ENCODE peak calls at places on chromosome 20, in four cellular contexts. J is RWPE1, U is mammary epithelial cell, E is WTC11. H is an unnamed sample.

GRCh38 chr20:63106108-63106764 is 99.5 kb upstream of the BHLHE23 start:
- DNase-seq in J (no peak), E (no peak), U (no peak), H (no peak)

GRCh38 chr20:31813611-31814010 is 5.5 kb upstream of the MYLK2 start:
- DNase-seq in J (no peak), E (no peak), U (no peak), H (no peak)

GRCh38 chr20:31713312-31714049 is 9.2 kb downstream of the BCL2L1 start:
- DNase-seq in J (peak; percentile 95), U (peak; percentile 83), E (no peak), H (peak; percentile 79)

GRCh38 chr20:60255866-60256265 is 297.6 kb downstream of the CDH26 start:
- DNase-seq in E (no peak), U (no peak), J (no peak), H (no peak)

GRCh38 chr20:62894261-62894660 is 32.0 kb downstream of the DIDO1 start:
- DNase-seq in J (no peak), E (no peak), U (no peak), H (no peak)

GRCh38 chr20:23156170-23156841 is 70.2 kb upstream of the CD93 start:
- DNase-seq in J (peak; percentile 70), E (no peak), U (peak; percentile 74), H (no peak)

GRCh38 chr20:32911355-32911754 is 52.6 kb downstream of the EFCAB8 start:
- DNase-seq in E (no peak), J (no peak), U (no peak), H (no peak)

GRCh38 chr20:2507875-2508630 is 662 bp downstream of the ZNF343 start:
- DNase-seq in U (peak; percentile 32), E (no peak), J (peak; percentile 50), H (no peak)

GRCh38 chr20:41051426-41051825 is 22.8 kb downstream of the TOP1 start:
- DNase-seq in J (no peak), E (no peak), U (no peak), H (no peak)

GRCh38 chr20:19888269-19888669 is 128.9 kb upstream of the NAA20 start:
- DNase-seq in E (no peak), U (no peak), J (no peak), H (no peak)

GRCh38 chr20:19735446-19735845 is 22.6 kb upstream of the RIN2 start:
- DNase-seq in U (peak; percentile 95), J (peak; percentile 94), E (no peak), H (peak; percentile 40)

GRCh38 chr20:40286991-40287531 is 402.0 kb downstream of the MAFB start:
- DNase-seq in E (no peak), U (peak; percentile 91), J (peak; percentile 92), H (no peak)

GRCh38 chr20:33263784-33264183 is 19.2 kb upstream of the BPIFB1 start:
- DNase-seq in J (no peak), U (no peak), E (no peak), H (no peak)

GRCh38 chr20:46576774-46577395 is 26.4 kb upstream of the OCSTAMP start:
- DNase-seq in U (no peak), J (no peak), E (no peak), H (no peak)

GRCh38 chr20:34546751-34547181 is 11.8 kb upstream of the MAP1LC3A start:
- DNase-seq in J (no peak), U (no peak), E (no peak), H (no peak)

GRCh38 chr20:4837760-4838159 is 116.1 kb downstream of the PRND start:
- DNase-seq in E (no peak), J (no peak), U (no peak), H (no peak)

GRCh38 chr20:38870733-38871559 is 55.3 kb upstream of the FAM83D start:
- DNase-seq in J (peak; percentile 96), E (no peak), U (peak; percentile 44), H (no peak)

GRCh38 chr20:22425344-22426295 is 158.8 kb downstream of the FOXA2 start:
- DNase-seq in E (no peak), U (no peak), J (no peak), H (no peak)

GRCh38 chr20:54633374-54633773 is 158.0 kb downstream of the DOK5 start:
- DNase-seq in J (no peak), E (no peak), U (no peak), H (no peak)

GRCh38 chr20:37278966-37279590 is 10.4 kb upstream of the MANBAL start:
- DNase-seq in E (no peak), J (peak; percentile 73), U (peak; percentile 17), H (no peak)

GRCh38 chr20:4633780-4634179 is 87.9 kb upstream of the PRND start:
- DNase-seq in J (peak; percentile 51), E (no peak), U (peak; percentile 66), H (peak; percentile 48)

GRCh38 chr20:17828598-17829144 is 128.9 kb downstream of the BANF2 start:
- DNase-seq in J (no peak), E (no peak), U (no peak), H (no peak)

GRCh38 chr20:63394069-63394468 is 32.9 kb upstream of the CHRNA4 start:
- DNase-seq in U (no peak), E (peak; percentile 67), J (no peak), H (no peak)

GRCh38 chr20:41249781-41250281 is 67.7 kb downstream of the ZHX3 start:
- DNase-seq in J (peak; percentile 71), U (peak; percentile 23), E (peak; percentile 71), H (peak; percentile 21)

GRCh38 chr20:19938421-19938787 is 78.8 kb upstream of the NAA20 start:
- DNase-seq in J (no peak), U (no peak), E (no peak), H (no peak)

GRCh38 chr20:63863798-63864544 is 1.1 kb upstream of the TPD52L2 start:
- DNase-seq in J (peak; percentile 78), U (peak; percentile 80), E (peak; percentile 65), H (no peak)

GRCh38 chr20:26207237-26207966 is 510.7 kb upstream of the ZNF337 start:
- DNase-seq in J (no peak), U (no peak), E (no peak), H (no peak)

GRCh38 chr20:58623579-58624473 is 27.3 kb upstream of the STX16 start:
- DNase-seq in U (peak; percentile 92), J (peak; percentile 100), E (no peak), H (peak; percentile 85)

GRCh38 chr20:58624687-58625086 is 26.4 kb upstream of the STX16 start:
- DNase-seq in J (no peak), U (no peak), E (no peak), H (no peak)

GRCh38 chr20:58619847-58620431 is 31.1 kb upstream of the STX16 start:
- DNase-seq in U (peak; percentile 24), E (no peak), J (peak; percentile 32), H (no peak)

GRCh38 chr20:58622671-58623578 is 28.2 kb upstream of the STX16 start:
- DNase-seq in U (no peak), J (no peak), E (no peak), H (no peak)

GRCh38 chr20:58621906-58622548 is 29.1 kb upstream of the STX16 start:
- DNase-seq in U (no peak), J (no peak), E (no peak), H (no peak)
- TF ChIP-seq CTCF in U (peak; percentile 27), J (no peak), E (no peak), H (peak; percentile 21)

GRCh38 chr20:50716518-50716917 is 14.9 kb upstream of the PARD6B start:
- DNase-seq in E (no peak), U (no peak), J (no peak), H (no peak)

GRCh38 chr20:50715694-50716093 is 15.7 kb upstream of the PARD6B start:
- DNase-seq in J (no peak), U (peak; percentile 50), E (no peak), H (no peak)

GRCh38 chr20:50712771-50713676 is 18.4 kb upstream of the PARD6B start:
- DNase-seq in E (no peak), J (no peak), U (no peak), H (no peak)

GRCh38 chr20:50711113-50711825 is 19.9 kb upstream of the RIPOR3 start:
- DNase-seq in E (no peak), U (no peak), J (no peak), H (no peak)

DNA sequence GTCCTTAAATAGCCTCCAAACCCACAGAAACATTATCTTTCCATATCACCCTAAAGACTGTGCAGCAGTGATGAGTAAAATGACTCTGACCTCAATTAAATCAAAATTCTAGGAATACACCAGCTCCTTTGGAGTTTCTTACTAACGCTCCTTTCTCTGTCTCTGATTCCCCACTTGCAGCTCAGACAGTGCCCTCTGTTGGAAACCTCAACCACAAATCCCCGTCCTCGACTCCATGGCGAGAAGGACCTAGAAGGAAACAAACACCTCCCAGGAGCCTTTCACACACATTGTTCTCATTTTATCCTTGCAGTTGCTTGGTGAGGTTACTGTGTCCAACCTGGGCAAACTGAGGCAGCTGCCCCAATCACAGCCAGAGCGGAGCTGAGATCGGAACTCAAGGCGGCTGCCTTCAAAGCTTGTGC is 17.7 kb upstream of the PARD6B start:
- DNase-seq in E (peak; percentile 35), J (no peak), U (no peak), H (no peak)
- TF ChIP-seq CTCF in E (no peak), J (no peak), U (peak; percentile 54), H (peak; percentile 63)

GRCh38 chr20:47665221-47665991 is 119.9 kb downstream of the SULF2 start:
- DNase-seq in E (no peak), J (peak; percentile 96), U (peak; percentile 86), H (no peak)
- TF ChIP-seq CTCF in E (no peak), J (no peak), U (peak; percentile 28), H (no peak)

GRCh38 chr20:9490171-9490570 is 24.2 kb upstream of the LAMP5 start:
- DNase-seq in J (no peak), E (no peak), U (no peak), H (no peak)

GRCh38 chr20:9492067-9492466 is 22.3 kb upstream of the LAMP5 start:
- DNase-seq in U (no peak), J (no peak), E (no peak), H (no peak)

GRCh38 chr20:9498322-9498721 is 16.1 kb upstream of the LAMP5 start:
- DNase-seq in U (no peak), E (no peak), J (no peak), H (no peak)

GRCh38 chr20:9491324-9491723 is 23.1 kb upstream of the LAMP5 start:
- DNase-seq in E (no peak), J (no peak), U (no peak), H (no peak)

DNA sequence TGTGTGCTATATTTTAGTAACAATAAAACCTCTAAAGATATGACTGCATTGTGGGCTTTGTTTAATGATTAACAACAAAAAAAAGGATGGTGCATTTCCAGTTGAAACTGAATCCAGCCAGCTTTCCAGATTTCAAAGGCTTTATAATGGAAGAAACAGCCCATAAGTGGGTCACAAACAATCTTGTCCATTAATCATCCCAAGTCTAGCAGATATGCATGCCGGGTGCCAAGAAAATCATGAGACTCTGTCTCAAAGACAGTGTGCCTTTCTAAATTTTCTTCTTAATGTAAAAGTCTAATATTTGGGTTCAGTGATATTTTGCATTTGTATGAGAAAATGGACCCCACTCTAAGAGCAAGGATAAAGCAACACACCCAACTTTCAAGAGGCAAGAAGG is 20.6 kb upstream of the LAMP5 start:
- DNase-seq in E (no peak), J (no peak), U (no peak), H (no peak)
- TF ChIP-seq CTCF in E (no peak), J (no peak), U (no peak), H (no peak)

H was measured in HFF-Myc.